ENCODE peak calls at places on chromosomes 7 and 10, in four cellular contexts. U is dermis blood vessel endothelial cell; A is activated T-cell treated with anti-CD3 and anti-CD28 coated beads, Interleukin-2, amount 50 U/mL, for 4 hours; J is AG08395. T is an unnamed sample.

GRCh38 chr7:121882731-121883130 is 9.8 kb downstream of the PTPRZ1 start:
- DNase-seq in J (no peak), A (no peak), U (no peak), T (no peak)

GRCh38 chr7:106812027-106812643 is 52.9 kb upstream of the PIK3CG start:
- DNase-seq in J (peak), U (no peak), A (no peak), T (no peak)

GRCh38 chr7:75611557-75612178 is 119.5 kb downstream of the SPDYE5 start:
- DNase-seq in U (peak), A (no peak), J (no peak), T (peak)

GRCh38 chr7:136523581-136523980 is 344.9 kb upstream of the CHRM2 start:
- DNase-seq in U (no peak), J (peak), A (no peak), T (no peak)

GRCh38 chr7:98702021-98702420 is 84.9 kb downstream of the NPTX2 start:
- DNase-seq in A (no peak), J (no peak), U (no peak), T (peak)

GRCh38 chr10:4981722-4982471 is 18.7 kb downstream of the AKR1C1 start:
- DNase-seq in J (no peak), A (no peak), U (peak), T (no peak)

GRCh38 chr7:125061776-125062397 is 132.3 kb upstream of the POT1 start:
- DNase-seq in J (no peak), U (peak), A (no peak), T (no peak)

GRCh38 chr7:25632616-25633015 is 404.3 kb upstream of the NPVF start:
- DNase-seq in U (no peak), J (no peak), A (no peak), T (no peak)

GRCh38 chr7:17661982-17662585 is 278.2 kb downstream of the SNX13 start:
- DNase-seq in U (no peak), A (no peak), J (no peak), T (no peak)

GRCh38 chr7:130896898-130897514 is 163.0 kb upstream of the KLF14 start:
- DNase-seq in U (peak), J (peak), A (peak), T (peak)

GRCh38 chr10:124689911-124690498 is 54.2 kb downstream of the FAM53B start:
- DNase-seq in J (no peak), A (no peak), U (no peak), T (no peak)

GRCh38 chr7:44573464-44574285 is at the start of gene DDX56:
- DNase-seq in U (peak), A (peak), J (peak), T (peak)

GRCh38 chr7:35725280-35725680 is 30.3 kb upstream of the HERPUD2 start:
- DNase-seq in U (no peak), A (peak), J (no peak), T (no peak)

GRCh38 chr7:129225206-129225930 is 538 bp downstream of the AHCYL2 start:
- DNase-seq in A (peak), U (peak), J (peak), T (peak)

GRCh38 chr10:119355930-119356329 is 148.6 kb downstream of the GRK5 start:
- DNase-seq in A (no peak), U (peak), J (no peak), T (no peak)

GRCh38 chr10:14588084-14588937 is 186.4 kb downstream of the FAM107B start:
- DNase-seq in U (peak), J (peak), A (no peak), T (no peak)

GRCh38 chr7:43792471-43792870 is 34.0 kb downstream of the BLVRA start:
- DNase-seq in U (no peak), A (no peak), J (no peak), T (no peak)

GRCh38 chr7:52500796-52501195 is 534.6 kb upstream of the POM121L12 start:
- DNase-seq in U (no peak), A (no peak), J (no peak), T (no peak)

GRCh38 chr7:128174391-128174790 is 66.7 kb upstream of the LEP start:
- DNase-seq in U (no peak), A (no peak), J (no peak), T (no peak)

GRCh38 chr10:107213861-107214260 is 49.4 kb upstream of the SORCS1 start:
- DNase-seq in A (no peak), J (no peak), U (no peak), T (peak)

GRCh38 chr10:12056758-12057157 is 12.0 kb upstream of the DHTKD1 start:
- DNase-seq in U (no peak), A (no peak), J (no peak), T (no peak)

GRCh38 chr7:27123477-27124053 is 7.0 kb downstream of the HOXA4 start:
- DNase-seq in U (no peak), A (no peak), J (no peak), T (no peak)

GRCh38 chr7:16492513-16493062 is 27.1 kb upstream of the SOSTDC1 start:
- DNase-seq in U (no peak), A (no peak), J (no peak), T (no peak)

GRCh38 chr10:79350407-79351154 is 3.3 kb downstream of the PPIF start:
- DNase-seq in J (no peak), U (no peak), A (no peak), T (no peak)

GRCh38 chr7:41333506-41333905 is 369.4 kb downstream of the INHBA start:
- DNase-seq in U (no peak), A (no peak), J (peak), T (no peak)

GRCh38 chr7:32872421-32872820 is 19.1 kb downstream of the KBTBD2 start:
- DNase-seq in U (no peak), A (no peak), J (no peak), T (no peak)

GRCh38 chr10:29322918-29323317 is 34.0 kb downstream of the LYZL1 start:
- DNase-seq in U (no peak), J (no peak), A (no peak), T (no peak)

GRCh38 chr10:11164806-11165590 is 147.3 kb downstream of the CELF2 start:
- DNase-seq in J (peak), A (peak), U (peak), T (peak)

T was measured in sigmoid colon.